ENCODE peak calls at places on chromosomes 4 and X, in nine cellular contexts. N, Z, W, Q, B, G, V, P and H are unnamed samples.

GRCh38 chr4:2059034-2059725 is at the start of gene NAT8L:
- DNase-seq in G (no peak), B (peak; percentile 48), N (no peak), Z (peak; percentile 63), V (no peak), Q (no peak), W (peak; percentile 60), P (no peak), H (no peak)

GRCh38 chrX:129679856-129680255 is 25.1 kb upstream of the APLN start:
- DNase-seq in G (no peak), N (no peak), B (no peak), P (no peak), Q (no peak), Z (no peak), V (no peak), W (no peak), H (no peak)

GRCh38 chr4:10620935-10621488 is 63.6 kb downstream of the CLNK start:
- DNase-seq in Q (no peak), Z (no peak), P (no peak), W (no peak), G (peak; percentile 29), V (no peak), B (no peak), N (no peak), H (no peak)

GRCh38 chrX:76148011-76148665 is 24.7 kb upstream of the PBDC1 start:
- DNase-seq in G (no peak), V (no peak), B (no peak), Q (peak; percentile 10), N (no peak), W (no peak), P (peak; percentile 11), Z (no peak), H (no peak)

GRCh38 chr4:149101649-149102048 is 659.4 kb upstream of the NR3C2 start:
- DNase-seq in Z (no peak), Q (no peak), P (no peak), G (no peak), V (no peak), N (no peak), B (no peak), W (no peak), H (no peak)

GRCh38 chr4:83207497-83208105 is 77.0 kb downstream of the COQ2 start:
- DNase-seq in B (peak; percentile 18), P (peak; percentile 87), G (no peak), W (no peak), V (no peak), N (no peak), Q (peak; percentile 45), Z (no peak), H (no peak)

GRCh38 chrX:36266155-36266554 is 346.6 kb downstream of the CFAP47 start:
- DNase-seq in G (no peak), Z (no peak), N (no peak), V (no peak), P (no peak), W (no peak), B (no peak), Q (no peak), H (no peak)

GRCh38 chr4:171025323-171025722 is 787.9 kb upstream of the GALNTL6 start:
- DNase-seq in G (no peak), W (no peak), N (no peak), P (no peak), B (no peak), V (no peak), Z (no peak), Q (no peak), H (no peak)

GRCh38 chr4:82215800-82216199 is 158.0 kb downstream of the HNRNPD start:
- DNase-seq in N (no peak), W (no peak), B (no peak), P (no peak), G (no peak), Q (no peak), V (no peak), Z (no peak), H (no peak)

GRCh38 chr4:39495446-39496208 is 31.6 kb downstream of the UGDH start:
- DNase-seq in G (no peak), Q (no peak), W (no peak), B (no peak), P (no peak), N (no peak), Z (no peak), V (no peak), H (no peak)

GRCh38 chr4:77194366-77194765 is 37.4 kb downstream of the CCNG2 start:
- DNase-seq in Z (no peak), G (no peak), B (no peak), V (no peak), W (no peak), P (no peak), N (no peak), Q (no peak), H (no peak)

GRCh38 chr4:152708361-152708760 is 28.6 kb upstream of the TMEM154 start:
- DNase-seq in B (no peak), P (no peak), Z (no peak), W (no peak), V (no peak), G (no peak), Q (no peak), N (no peak), H (no peak)

GRCh38 chr4:67167849-67168248 is 377.5 kb downstream of the CENPC start:
- DNase-seq in Q (no peak), W (no peak), B (no peak), Z (no peak), V (no peak), G (no peak), P (no peak), N (no peak), H (peak; percentile 18)

GRCh38 chr4:52877006-52877405 is 14.9 kb downstream of the RASL11B start:
- DNase-seq in W (no peak), B (no peak), G (no peak), V (no peak), Q (no peak), N (no peak), P (no peak), Z (no peak), H (no peak)

GRCh38 chrX:45811307-45811706 is 610.6 kb upstream of the DIPK2B start:
- DNase-seq in P (no peak), V (no peak), W (no peak), Z (no peak), G (no peak), N (no peak), B (no peak), Q (no peak), H (no peak)

GRCh38 chr4:2671267-2671895 is 84.8 kb downstream of the TNIP2 start:
- DNase-seq in Q (no peak), Z (no peak), P (no peak), N (no peak), G (peak; percentile 9), B (no peak), V (no peak), W (no peak), H (no peak)

GRCh38 chrX:48971325-48972213 is at the start of gene KCND1:
- DNase-seq in B (no peak), W (no peak), N (no peak), Z (no peak), V (no peak), Q (peak; percentile 39), P (peak; percentile 17), G (no peak), H (no peak)

GRCh38 chr4:168501407-168501806 is 4.6 kb downstream of the PALLD start:
- DNase-seq in Q (no peak), V (no peak), P (peak; percentile 46), G (no peak), Z (no peak), W (no peak), B (no peak), N (no peak), H (no peak)
- H3K27ac ChIP-seq in Q (no peak overlapping the region), V (no peak overlapping the region), P (no peak overlapping the region), G (no peak overlapping the region), Z (no peak overlapping the region), W (no peak overlapping the region), B (peak overlapping the region; percentile 56), N (no peak overlapping the region), H (no peak overlapping the region)

GRCh38 chrX:2829066-2829430 is 318 bp downstream of the GYG2 start:
- DNase-seq in B (no peak), Z (peak; percentile 49), G (no peak), Q (no peak), V (no peak), N (no peak), P (no peak), W (no peak), H (no peak)
- H3K4me3 ChIP-seq in B (peak overlapping the region; percentile 69), Z (peak overlapping the region; percentile 9), G (peak overlapping the region; percentile 49), Q (no peak overlapping the region), V (peak overlapping the region; percentile 61), N (no peak overlapping the region), P (peak overlapping the region; percentile 23), W (peak overlapping the region; percentile 32), H (peak overlapping the region; percentile 79)

DNA sequence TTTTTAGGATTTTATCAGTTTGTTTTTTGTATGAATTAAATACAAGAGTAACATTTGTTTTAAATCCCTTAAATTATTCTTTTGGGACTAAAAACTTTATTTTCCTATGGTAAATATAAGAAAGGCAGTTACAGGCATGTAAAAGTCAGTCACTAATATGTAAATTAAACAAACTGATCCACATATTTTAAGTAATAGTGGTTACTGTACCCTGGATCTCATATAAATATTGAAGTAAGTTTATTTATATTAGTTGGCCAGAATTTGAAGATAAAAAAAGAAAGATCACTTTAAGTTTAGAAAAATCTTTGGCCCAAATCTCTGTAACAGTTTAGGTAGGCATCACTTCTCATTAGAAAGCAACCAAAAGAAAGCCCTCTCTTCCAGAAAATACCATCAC is 45.8 kb downstream of the LDB2 start:
- DNase-seq in W (no peak), G (no peak), B (no peak), Z (no peak), P (no peak), Q (peak; percentile 28), N (no peak), V (no peak), H (no peak)
- H3K27ac ChIP-seq in W (peak overlapping the region; percentile 38), G (no peak overlapping the region), B (no peak overlapping the region), Z (peak overlapping the region; percentile 38), P (no peak overlapping the region), Q (no peak overlapping the region), N (no peak overlapping the region), V (no peak overlapping the region), H (no peak overlapping the region)

GRCh38 chr4:168846414-168846813 is 163.6 kb downstream of the CBR4 start:
- DNase-seq in G (no peak), B (no peak), V (no peak), N (no peak), P (no peak), Q (no peak), W (no peak), Z (no peak), H (no peak)

GRCh38 chr4:168850016-168850415 is 160.0 kb downstream of the CBR4 start:
- DNase-seq in Q (no peak), P (no peak), V (no peak), G (no peak), W (no peak), B (no peak), Z (no peak), N (no peak), H (no peak)

GRCh38 chr4:168845897-168846296 is 164.2 kb downstream of the CBR4 start:
- DNase-seq in W (no peak), G (no peak), N (no peak), B (no peak), P (no peak), Q (no peak), V (no peak), Z (no peak), H (no peak)

GRCh38 chr4:168848112-168848511 is 161.9 kb downstream of the CBR4 start:
- DNase-seq in Z (no peak), B (no peak), N (no peak), Q (peak; percentile 63), G (peak; percentile 66), V (no peak), W (no peak), P (peak; percentile 69), H (no peak)

GRCh38 chr4:168848977-168849687 is 160.9 kb downstream of the CBR4 start:
- DNase-seq in G (no peak), V (no peak), W (no peak), N (no peak), Q (no peak), P (no peak), B (no peak), Z (no peak), H (no peak)
- H3K4me3 ChIP-seq in G (peak overlapping the region; percentile 4), V (peak overlapping the region; percentile 46), W (peak overlapping the region; percentile 4), N (no peak overlapping the region), Q (peak overlapping the region; percentile 33), P (no peak overlapping the region), B (no peak overlapping the region), Z (no peak overlapping the region), H (no peak overlapping the region)